ENCODE peak calls at places on chromosomes 6 and 20, in nine cellular contexts. L is right cardiac atrium; C is activated CD8-positive, alpha-beta memory T cell treated with anti-CD3 and anti-CD28 coated beads, Interleukin-2, amount 10 ng/mL, durations not matched to agents 7 days and 5 days; O is stimulated activated CD4-positive, alpha-beta T cell treated with anti-CD3 and anti-CD28 coated beads, Interleukin-1b, Interleukin-23, amount 100 ng/mL, for 1 hour; N is posterior vena cava; T is NCI-H1417; B is mucosa of descending colon; V is putamen; J is HTR-8/SVneo. E is an unnamed sample.

GRCh38 chr6:168219804-168220203 is 99.8 kb downstream of the DACT2 start:
- DNase-seq in L (no peak), C (no peak), O (no peak), N (no peak), T (no peak), B (no peak), V (no peak), J (no peak), E (no peak)

GRCh38 chr6:111564482-111564945 is 41.2 kb downstream of the TRAF3IP2 start:
- DNase-seq in L (peak; percentile 72), C (peak; percentile 50), O (no peak), N (peak; percentile 88), T (no peak), B (no peak), V (no peak), J (no peak), E (no peak)

GRCh38 chr6:138107078-138107751 is at the start of gene PERP:
- DNase-seq in L (peak; percentile 68), C (peak; percentile 81), O (peak; percentile 50), N (peak; percentile 88), T (peak; percentile 94), B (peak; percentile 90), V (no peak), J (peak; percentile 57), E (peak; percentile 64)

GRCh38 chr6:42467651-42468050 is 15.9 kb upstream of the TRERF1 start:
- DNase-seq in L (no peak), C (no peak), O (no peak), N (no peak), T (no peak), B (no peak), V (no peak), J (no peak), E (no peak)

GRCh38 chr6:22783921-22784320 is 214.6 kb downstream of the HDGFL1 start:
- DNase-seq in L (no peak), C (no peak), O (no peak), N (no peak), T (no peak), B (no peak), V (no peak), J (no peak), E (no peak)

GRCh38 chr20:58691773-58692578 is 624 bp upstream of the NPEPL1 start:
- DNase-seq in L (peak; percentile 80), C (no peak), O (no peak), N (peak; percentile 89), T (no peak), B (peak; percentile 24), V (no peak), J (no peak), E (no peak)

GRCh38 chr6:138622967-138623366 is 123.7 kb upstream of the NHSL1 start:
- DNase-seq in L (no peak), C (no peak), O (no peak), N (no peak), T (no peak), B (no peak), V (no peak), J (no peak), E (no peak)

GRCh38 chr20:11844691-11845090 is 73.0 kb upstream of the BTBD3 start:
- DNase-seq in L (no peak), C (no peak), O (no peak), N (no peak), T (no peak), B (no peak), V (no peak), J (no peak), E (no peak)

GRCh38 chr6:154298297-154298696 is 58.3 kb downstream of the IPCEF1 start:
- DNase-seq in L (no peak), C (no peak), O (no peak), N (no peak), T (no peak), B (no peak), V (peak; percentile 22), J (no peak), E (no peak)

GRCh38 chr6:162313922-162314660 is 413.5 kb downstream of the PRKN start:
- DNase-seq in L (no peak), C (no peak), O (no peak), N (no peak), T (no peak), B (no peak), V (no peak), J (no peak), E (no peak)

GRCh38 chr6:148577687-148578488 is 168.9 kb upstream of the UST start:
- DNase-seq in L (peak; percentile 82), C (peak; percentile 74), O (no peak), N (peak; percentile 92), T (peak; percentile 54), B (peak; percentile 66), V (peak; percentile 74), J (peak; percentile 61), E (peak; percentile 28)